ENCODE peak calls at places on chromosomes 1 and 21, in four cellular contexts. O is CD8-positive, alpha-beta T cell; J is amygdala; L is PC-9. Z is an unnamed sample.
A peak's percentile ranks its signal among the peaks of the same experiment; 100 is the strongest.

GRCh38 chr1:211371406-211372105 is 44.9 kb downstream of the TRAF5 start:
- DNase-seq in O (no peak), J (no peak), L (no peak), Z (no peak)

GRCh38 chr1:246971322-246971721 is 36.5 kb downstream of the ZNF695 start:
- DNase-seq in O (peak; percentile 27), J (no peak), L (no peak), Z (peak; percentile 7)

GRCh38 chr1:91647061-91647460 is 146.4 kb downstream of the CDC7 start:
- DNase-seq in O (no peak), J (no peak), L (no peak), Z (no peak)

GRCh38 chr1:208030320-208031091 is 119.6 kb upstream of the CD34 start:
- DNase-seq in O (no peak), J (no peak), L (no peak), Z (no peak)

GRCh38 chr1:157081717-157082116 is 17.9 kb downstream of the ETV3L start:
- DNase-seq in O (no peak), J (no peak), L (no peak), Z (no peak)

GRCh38 chr1:37809942-37810341 is 1.9 kb upstream of the YRDC start:
- DNase-seq in O (no peak), J (no peak), L (no peak), Z (no peak)

GRCh38 chr1:20035114-20035513 is 34.9 kb upstream of the PLA2G5 start:
- DNase-seq in O (no peak), J (no peak), L (no peak), Z (no peak)

GRCh38 chr21:45865106-45865835 is 116.3 kb upstream of the COL6A1 start:
- DNase-seq in O (no peak), J (no peak), L (no peak), Z (no peak)

GRCh38 chr1:228943436-228943835 is 208.2 kb downstream of the RHOU start:
- DNase-seq in O (no peak), J (no peak), L (no peak), Z (no peak)

GRCh38 chr1:30318864-30319718 is 404.3 kb downstream of the MATN1 start:
- DNase-seq in O (no peak), J (no peak), L (no peak), Z (no peak)

Z was measured in CD8-positive, alpha-beta memory T cell.